ENCODE peak calls at places on chromosomes 12 and 14, in seven cellular contexts. O is glutamatergic neuron, U is heart left ventricle, I is astrocyte of the spinal cord, L is AG09309, N is breast epithelium, S is adrenal gland. A is an unnamed sample.

GRCh38 chr14:69358233-69358963 is 39.7 kb downstream of the ERH start:
- DNase-seq in N (no peak), U (no peak), O (no peak), S (no peak), L (no peak), I (no peak), A (no peak)

GRCh38 chr14:100654025-100654813 is 67.0 kb upstream of the BEGAIN start:
- DNase-seq in S (no peak), I (no peak), U (peak), N (no peak), L (no peak), O (no peak), A (no peak)

GRCh38 chr14:58673722-58674121 is 36.0 kb downstream of the DACT1 start:
- DNase-seq in S (no peak), L (no peak), O (no peak), U (no peak), I (no peak), N (no peak), A (no peak)

GRCh38 chr12:96197503-96198272 is 3.5 kb downstream of the ELK3 start:
- DNase-seq in N (no peak), U (no peak), I (peak), S (no peak), O (no peak), L (peak), A (peak)

GRCh38 chr12:110023634-110024023 is 24.4 kb downstream of the ANKRD13A start:
- DNase-seq in U (no peak), L (no peak), N (no peak), I (no peak), S (no peak), O (no peak), A (no peak)

GRCh38 chr12:67039995-67040860 is 228.9 kb upstream of the CAND1 start:
- DNase-seq in L (no peak), I (no peak), O (no peak), N (no peak), U (no peak), S (no peak), A (no peak)

GRCh38 chr14:50560929-50561280 is 960 bp downstream of the ATL1 start:
- DNase-seq in N (peak), O (peak), L (peak), U (peak), I (peak), S (peak), A (peak)

GRCh38 chr12:332581-333205 is 56.4 kb downstream of the KDM5A start:
- DNase-seq in N (no peak), U (no peak), S (no peak), L (no peak), I (no peak), O (no peak), A (peak)

GRCh38 chr14:85087201-85087600 is 442.7 kb upstream of the FLRT2 start:
- DNase-seq in N (no peak), L (peak), O (no peak), I (no peak), U (no peak), S (no peak), A (peak)

GRCh38 chr12:81222841-81223595 is 145.1 kb downstream of the ACSS3 start:
- DNase-seq in N (no peak), U (no peak), I (peak), S (no peak), L (peak), O (no peak), A (peak)

GRCh38 chr14:102209224-102209966 is 69.7 kb downstream of the WDR20 start:
- DNase-seq in N (no peak), I (no peak), O (no peak), L (no peak), S (peak), U (no peak), A (peak)

GRCh38 chr12:40212566-40212965 is 12.2 kb upstream of the LRRK2 start:
- DNase-seq in S (no peak), I (no peak), N (no peak), O (no peak), L (no peak), U (no peak), A (no peak)

GRCh38 chr12:57452181-57452936 is 2.7 kb upstream of the INHBE start:
- DNase-seq in U (peak), L (peak), O (peak), S (no peak), I (peak), N (no peak), A (peak)

GRCh38 chr14:70714055-70714550 is 72.4 kb downstream of the TTC9 start:
- DNase-seq in N (no peak), O (no peak), L (peak), I (peak), U (no peak), S (peak), A (peak)

GRCh38 chr14:93734086-93734822 is 54.0 kb downstream of the PRIMA1 start:
- DNase-seq in U (no peak), L (no peak), S (no peak), N (no peak), O (no peak), I (no peak), A (no peak)

GRCh38 chr12:92324849-92325500 is 179.3 kb upstream of the BTG1 start:
- DNase-seq in N (no peak), L (no peak), S (no peak), U (no peak), I (no peak), O (no peak), A (no peak)

GRCh38 chr14:96098309-96098998 is 59.3 kb downstream of the C14orf132 start:
- DNase-seq in U (no peak), N (no peak), S (peak), O (peak), I (peak), L (no peak), A (peak)

GRCh38 chr14:21231020-21231652 is 38.1 kb downstream of the HNRNPC start:
- DNase-seq in I (no peak), U (no peak), N (no peak), L (no peak), S (no peak), O (no peak), A (no peak)

GRCh38 chr12:62762645-62763044 is 172.3 kb downstream of the PPM1H start:
- DNase-seq in I (no peak), U (no peak), L (no peak), O (no peak), S (no peak), N (no peak), A (peak)

GRCh38 chr12:88982694-88983093 is 369.6 kb downstream of the DUSP6 start:
- DNase-seq in I (no peak), L (no peak), O (no peak), U (no peak), N (no peak), S (no peak), A (no peak)

GRCh38 chr14:105075364-105076295 is 10.4 kb upstream of the GPR132 start:
- DNase-seq in U (peak), O (peak), L (no peak), S (no peak), N (no peak), I (no peak), A (no peak)

GRCh38 chr14:64109821-64110554 is 184.2 kb downstream of the ESR2 start:
- DNase-seq in L (no peak), U (no peak), I (no peak), N (no peak), S (no peak), O (no peak), A (peak)

GRCh38 chr14:74522740-74523139 is 29.2 kb downstream of the ISCA2 start:
- DNase-seq in L (no peak), N (no peak), I (no peak), S (no peak), U (peak), O (no peak), A (no peak)

DNA sequence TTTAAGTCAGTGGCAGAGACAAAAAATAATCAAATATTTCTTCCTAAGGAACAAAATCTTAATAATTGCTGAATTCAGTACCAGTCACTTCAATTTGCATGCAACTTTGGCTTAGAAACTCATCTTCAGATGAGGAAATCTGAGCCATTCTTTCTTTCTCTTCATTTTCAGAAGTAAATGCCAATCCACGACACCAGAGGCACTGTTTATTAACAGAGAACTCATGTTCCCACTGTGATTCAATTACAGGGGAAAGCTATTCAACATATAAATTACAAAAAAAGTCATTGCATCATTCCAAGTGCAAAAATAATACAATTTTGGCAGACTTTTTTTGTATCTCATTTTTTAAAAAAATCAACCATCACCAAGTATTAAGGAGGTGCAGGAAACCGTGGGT is 816.1 kb upstream of the TMEM132C start:
- DNase-seq in S (no peak), L (no peak), O (no peak), U (no peak), N (no peak), I (no peak), A (no peak)
- TF ChIP-seq CTCF in S (no peak), L (no peak), O (no peak), U (no peak), N (no peak), I (peak), A (no peak)

DNA sequence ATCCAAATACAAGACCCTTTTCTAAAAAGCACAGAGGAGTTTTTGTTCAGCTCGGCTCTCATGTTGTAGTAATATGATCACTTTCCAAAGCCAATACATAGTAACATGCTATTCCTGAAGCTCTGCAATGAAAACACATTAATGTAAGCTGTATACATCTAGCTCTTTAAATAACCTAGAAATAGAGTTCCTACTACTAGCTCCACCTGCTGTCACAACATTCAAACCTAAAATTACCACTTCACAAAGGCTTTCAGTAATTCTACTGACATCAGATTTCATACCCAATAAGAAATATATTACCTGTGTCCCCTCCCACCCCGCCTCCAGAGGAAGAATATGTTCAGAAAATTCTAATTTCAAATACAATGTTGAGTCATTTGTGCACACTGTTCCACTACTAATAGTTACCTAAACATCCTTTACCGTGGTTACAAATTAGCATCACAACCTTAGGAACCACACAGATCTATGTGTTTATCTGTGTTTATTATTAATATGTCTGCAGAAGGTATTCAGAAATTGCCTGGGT is 17.8 kb downstream of the EFCAB11 start:
- DNase-seq in L (no peak), U (no peak), N (no peak), O (no peak), I (no peak), S (no peak), A (no peak)
- TF ChIP-seq CTCF in L (no peak), U (no peak), N (no peak), O (no peak), I (no peak), S (no peak), A (no peak)

GRCh38 chr12:115818973-115819372 is 458.5 kb downstream of the MED13L start:
- DNase-seq in L (no peak), N (no peak), S (no peak), I (no peak), U (no peak), O (no peak), A (no peak)
- TF ChIP-seq CTCF in L (no peak), N (no peak), S (no peak), I (no peak), U (no peak), O (no peak), A (no peak)

GRCh38 chr12:25935355-25936144 is 22.9 kb upstream of the RASSF8 start:
- DNase-seq in O (no peak), U (no peak), N (no peak), I (no peak), L (no peak), S (no peak), A (no peak)
- TF ChIP-seq CTCF in O (no peak), U (no peak), N (no peak), I (no peak), L (no peak), S (no peak), A (no peak)

GRCh38 chr14:77123381-77124344 is 17.9 kb downstream of the ZDHHC22 start:
- DNase-seq in N (peak), O (no peak), U (no peak), L (no peak), I (no peak), S (peak), A (no peak)

GRCh38 chr14:77126074-77126325 is 15.6 kb downstream of the ZDHHC22 start:
- DNase-seq in O (no peak), N (no peak), I (no peak), L (no peak), S (no peak), U (no peak), A (no peak)

GRCh38 chr14:77126461-77126990 is 15.1 kb downstream of the ZDHHC22 start:
- DNase-seq in N (no peak), L (no peak), O (no peak), S (peak), I (no peak), U (no peak), A (no peak)

GRCh38 chr14:77125275-77126073 is 16.1 kb downstream of the ZDHHC22 start:
- DNase-seq in I (no peak), N (no peak), O (no peak), U (no peak), L (no peak), S (peak), A (no peak)

DNA sequence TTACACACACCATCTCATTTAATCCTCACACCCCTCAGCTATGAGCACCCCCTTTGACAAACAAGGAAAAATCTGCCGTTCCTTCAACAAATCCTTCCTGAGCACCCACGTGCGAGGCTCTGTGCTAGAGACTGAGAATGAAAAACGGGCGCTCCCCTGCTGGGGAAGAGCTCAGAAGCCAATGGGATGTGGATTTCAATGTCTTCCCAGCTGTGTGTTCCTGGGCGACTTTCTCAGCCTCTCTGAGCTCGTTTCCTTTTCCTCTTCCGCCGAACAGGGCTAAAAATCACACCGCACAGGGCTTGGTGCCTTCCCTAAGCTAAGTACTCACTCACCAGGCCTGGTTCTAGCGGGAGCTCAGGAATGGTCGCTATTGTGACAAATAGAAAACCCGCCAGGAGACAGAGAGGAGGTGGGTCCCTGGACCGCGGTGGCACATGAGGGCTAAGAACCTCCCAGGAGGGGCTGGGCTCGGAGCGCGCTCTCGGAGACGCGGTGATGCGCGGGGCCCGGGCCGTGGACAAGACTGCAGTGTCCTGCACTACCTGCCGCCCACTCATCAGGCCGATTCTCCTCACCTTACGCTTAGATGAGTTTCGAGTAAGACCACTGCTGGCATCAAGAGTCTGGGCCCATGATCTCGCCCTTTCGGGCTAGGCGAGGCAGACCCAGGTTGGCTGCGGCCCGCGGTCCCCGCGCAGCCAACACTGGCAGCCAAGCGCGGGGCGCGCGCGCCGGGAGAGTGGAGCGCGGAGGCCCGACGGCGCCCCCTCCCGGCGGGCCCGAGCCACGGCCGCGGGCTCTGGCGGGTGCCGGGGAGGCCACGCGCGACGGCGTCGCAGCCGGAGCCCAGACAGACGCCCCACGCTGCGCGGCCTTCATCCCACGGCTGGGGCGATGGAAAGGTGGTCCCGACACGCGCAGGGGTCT is 17.0 kb downstream of the ZDHHC22 start:
- DNase-seq in U (peak), I (peak), O (peak), S (peak), N (no peak), L (no peak), A (peak)
- TF ChIP-seq CTCF in U (peak), I (peak), O (peak), S (peak), N (no peak), L (no peak), A (no peak)

DNA sequence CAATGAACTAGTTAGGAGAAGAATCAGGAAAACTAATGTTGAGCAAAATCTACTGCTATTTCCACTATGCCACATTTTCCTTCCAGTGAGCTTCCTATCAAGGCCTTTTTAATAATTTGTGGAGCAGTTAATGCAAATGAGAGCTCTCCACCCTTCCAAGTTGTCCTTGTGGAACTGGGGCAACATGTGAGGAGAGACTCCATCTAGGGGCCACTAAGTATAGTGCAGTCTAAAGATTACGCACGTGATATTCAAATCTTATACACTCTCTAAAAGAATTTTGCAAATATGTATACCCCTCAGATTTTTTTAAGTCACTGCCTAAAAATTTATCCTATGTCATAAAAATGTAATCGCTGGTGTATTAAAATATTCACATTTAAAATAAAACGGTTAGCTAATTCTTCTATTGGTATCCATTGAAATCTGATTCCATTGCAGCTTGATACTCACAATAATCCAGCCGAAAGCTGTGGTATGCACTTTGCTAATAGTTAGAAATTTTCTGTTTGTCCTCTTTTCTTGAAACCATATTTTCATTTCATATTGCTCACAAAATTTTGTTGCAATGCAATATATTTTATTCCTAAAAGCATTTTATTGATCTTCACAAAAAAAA is 100.1 kb downstream of the PAH start:
- DNase-seq in N (no peak), O (no peak), I (peak), L (no peak), U (no peak), S (no peak), A (peak)
- TF ChIP-seq CTCF in N (peak), O (peak), I (peak), L (peak), U (peak), S (peak), A (peak)

A was measured in fibroblast of mammary gland.